ENCODE peak calls at places on chromosomes 1 and 21, in seven cellular contexts. One of them, this sample, is unnamed.

GRCh38 chr1:181087400-181087901 is 1.0 kb upstream of the IER5 start:
- DNase-seq in nucleus accumbens: no peak
- DNase-seq in NCI-H1436: no peak
- DNase-seq in NCI-H345: peak
- DNase-seq in activated CD8-positive, alpha-beta T cell treated with anti-CD3 and anti-CD28 coated beads for 36 hours: peak
- DNase-seq in coronary artery: no peak
- DNase-seq in fibroblast of villous mesenchyme: no peak
- DNase-seq in this sample: no peak

GRCh38 chr1:41447995-41448770 is 36.3 kb downstream of the EDN2 start:
- DNase-seq in NCI-H1436: peak
- DNase-seq in activated CD8-positive, alpha-beta T cell treated with anti-CD3 and anti-CD28 coated beads for 36 hours: no peak
- DNase-seq in NCI-H345: peak
- DNase-seq in fibroblast of villous mesenchyme: no peak
- DNase-seq in nucleus accumbens: no peak
- DNase-seq in coronary artery: no peak
- DNase-seq in this sample: no peak

GRCh38 chr1:156804572-156805243 is 11.9 kb downstream of the SH2D2A start:
- DNase-seq in activated CD8-positive, alpha-beta T cell treated with anti-CD3 and anti-CD28 coated beads for 36 hours: no peak
- DNase-seq in NCI-H345: no peak
- DNase-seq in nucleus accumbens: no peak
- DNase-seq in fibroblast of villous mesenchyme: peak
- DNase-seq in NCI-H1436: peak
- DNase-seq in coronary artery: no peak
- DNase-seq in this sample: no peak

GRCh38 chr1:164830628-164831027 is 271.6 kb downstream of the PBX1 start:
- DNase-seq in NCI-H345: no peak
- DNase-seq in nucleus accumbens: no peak
- DNase-seq in coronary artery: no peak
- DNase-seq in activated CD8-positive, alpha-beta T cell treated with anti-CD3 and anti-CD28 coated beads for 36 hours: no peak
- DNase-seq in NCI-H1436: peak
- DNase-seq in fibroblast of villous mesenchyme: no peak
- DNase-seq in this sample: no peak

GRCh38 chr1:29655145-29655544 is 418.8 kb downstream of the PTPRU start:
- DNase-seq in coronary artery: no peak
- DNase-seq in NCI-H1436: no peak
- DNase-seq in fibroblast of villous mesenchyme: no peak
- DNase-seq in nucleus accumbens: no peak
- DNase-seq in NCI-H345: no peak
- DNase-seq in activated CD8-positive, alpha-beta T cell treated with anti-CD3 and anti-CD28 coated beads for 36 hours: no peak
- DNase-seq in this sample: no peak

GRCh38 chr1:168387781-168388760 is 107.4 kb downstream of the TBX19 start:
- DNase-seq in coronary artery: no peak
- DNase-seq in nucleus accumbens: no peak
- DNase-seq in NCI-H345: no peak
- DNase-seq in NCI-H1436: no peak
- DNase-seq in activated CD8-positive, alpha-beta T cell treated with anti-CD3 and anti-CD28 coated beads for 36 hours: no peak
- DNase-seq in fibroblast of villous mesenchyme: no peak
- DNase-seq in this sample: no peak

GRCh38 chr1:208054485-208054884 is 143.6 kb upstream of the CD34 start:
- DNase-seq in coronary artery: no peak
- DNase-seq in nucleus accumbens: no peak
- DNase-seq in fibroblast of villous mesenchyme: no peak
- DNase-seq in NCI-H345: no peak
- DNase-seq in activated CD8-positive, alpha-beta T cell treated with anti-CD3 and anti-CD28 coated beads for 36 hours: no peak
- DNase-seq in NCI-H1436: no peak
- DNase-seq in this sample: no peak

GRCh38 chr1:164579346-164579745 is 20.4 kb downstream of the PBX1 start:
- DNase-seq in NCI-H1436: no peak
- DNase-seq in fibroblast of villous mesenchyme: no peak
- DNase-seq in coronary artery: no peak
- DNase-seq in activated CD8-positive, alpha-beta T cell treated with anti-CD3 and anti-CD28 coated beads for 36 hours: no peak
- DNase-seq in NCI-H345: no peak
- DNase-seq in nucleus accumbens: no peak
- DNase-seq in this sample: no peak

GRCh38 chr21:43820466-43820865 is 31.1 kb downstream of the RRP1 start:
- DNase-seq in nucleus accumbens: no peak
- DNase-seq in NCI-H1436: no peak
- DNase-seq in activated CD8-positive, alpha-beta T cell treated with anti-CD3 and anti-CD28 coated beads for 36 hours: no peak
- DNase-seq in fibroblast of villous mesenchyme: no peak
- DNase-seq in NCI-H345: no peak
- DNase-seq in coronary artery: no peak
- DNase-seq in this sample: no peak

GRCh38 chr1:117544509-117545109 is 61.2 kb upstream of the TENT5C start:
- DNase-seq in NCI-H1436: no peak
- DNase-seq in activated CD8-positive, alpha-beta T cell treated with anti-CD3 and anti-CD28 coated beads for 36 hours: no peak
- DNase-seq in nucleus accumbens: no peak
- DNase-seq in NCI-H345: no peak
- DNase-seq in coronary artery: no peak
- DNase-seq in fibroblast of villous mesenchyme: no peak
- DNase-seq in this sample: no peak

GRCh38 chr1:24558902-24559791 is 3.3 kb downstream of the NCMAP start:
- DNase-seq in coronary artery: no peak
- DNase-seq in fibroblast of villous mesenchyme: peak
- DNase-seq in nucleus accumbens: peak
- DNase-seq in NCI-H345: no peak
- DNase-seq in NCI-H1436: no peak
- DNase-seq in activated CD8-positive, alpha-beta T cell treated with anti-CD3 and anti-CD28 coated beads for 36 hours: no peak
- DNase-seq in this sample: no peak

GRCh38 chr1:104702731-104703130 is 953.0 kb downstream of the AMY1C start:
- DNase-seq in NCI-H345: no peak
- DNase-seq in nucleus accumbens: no peak
- DNase-seq in activated CD8-positive, alpha-beta T cell treated with anti-CD3 and anti-CD28 coated beads for 36 hours: no peak
- DNase-seq in coronary artery: no peak
- DNase-seq in NCI-H1436: no peak
- DNase-seq in fibroblast of villous mesenchyme: no peak
- DNase-seq in this sample: no peak

GRCh38 chr1:161200992-161201827 is 957 bp upstream of the NDUFS2 start:
- DNase-seq in NCI-H345: no peak
- DNase-seq in NCI-H1436: no peak
- DNase-seq in activated CD8-positive, alpha-beta T cell treated with anti-CD3 and anti-CD28 coated beads for 36 hours: no peak
- DNase-seq in coronary artery: peak
- DNase-seq in fibroblast of villous mesenchyme: peak
- DNase-seq in nucleus accumbens: peak
- DNase-seq in this sample: no peak

GRCh38 chr1:199096601-199097000 is 457.8 kb downstream of the PTPRC start:
- DNase-seq in activated CD8-positive, alpha-beta T cell treated with anti-CD3 and anti-CD28 coated beads for 36 hours: no peak
- DNase-seq in nucleus accumbens: no peak
- DNase-seq in NCI-H1436: no peak
- DNase-seq in coronary artery: no peak
- DNase-seq in fibroblast of villous mesenchyme: no peak
- DNase-seq in NCI-H345: no peak
- DNase-seq in this sample: no peak

GRCh38 chr1:79128726-79129125 is 122.2 kb upstream of the ADGRL4 start:
- DNase-seq in nucleus accumbens: no peak
- DNase-seq in NCI-H1436: no peak
- DNase-seq in fibroblast of villous mesenchyme: peak
- DNase-seq in NCI-H345: no peak
- DNase-seq in activated CD8-positive, alpha-beta T cell treated with anti-CD3 and anti-CD28 coated beads for 36 hours: no peak
- DNase-seq in coronary artery: no peak
- DNase-seq in this sample: no peak

GRCh38 chr1:29478046-29478791 is 241.9 kb downstream of the PTPRU start:
- DNase-seq in fibroblast of villous mesenchyme: no peak
- DNase-seq in coronary artery: peak
- DNase-seq in nucleus accumbens: no peak
- DNase-seq in activated CD8-positive, alpha-beta T cell treated with anti-CD3 and anti-CD28 coated beads for 36 hours: no peak
- DNase-seq in NCI-H1436: no peak
- DNase-seq in NCI-H345: no peak
- DNase-seq in this sample: no peak

This sample was measured in activated CD8-positive, alpha-beta memory T cell treated with anti-CD3 and anti-CD28 coated beads, Interleukin-2, amount 50 U/mL, for 48 hours.